ENCODE peak calls at places on chromosomes 11 and 22, in ten cellular contexts. One of them, this sample, is unnamed.

GRCh38 chr11:9090488-9091043 is 833 bp downstream of the SCUBE2 start:
- DNase-seq in SHP77: no peak
- DNase-seq in activated CD4-positive, alpha-beta T cell treated with anti-CD3 and anti-CD28 coated beads, Interleukin-2, amount 50 U/mL, for 1 hour: no peak
- DNase-seq in thoracic aorta: no peak
- DNase-seq in PC-3: no peak
- DNase-seq in stimulated activated CD4-positive, alpha-beta T cell treated with anti-CD3 and anti-CD28 coated beads, Interleukin-4, amount 100 ng/mL, for 1 hour: no peak
- DNase-seq in endothelial cell of umbilical vein: peak; percentile 7
- DNase-seq in tibial nerve: no peak
- DNase-seq in GOT3: no peak
- DNase-seq in MM.1S: no peak
- DNase-seq in this sample: no peak

GRCh38 chr11:103091024-103091423 is 936 bp downstream of the DCUN1D5 start:
- DNase-seq in thoracic aorta: no peak
- DNase-seq in SHP77: no peak
- DNase-seq in activated CD4-positive, alpha-beta T cell treated with anti-CD3 and anti-CD28 coated beads, Interleukin-2, amount 50 U/mL, for 1 hour: no peak
- DNase-seq in GOT3: no peak
- DNase-seq in MM.1S: no peak
- DNase-seq in PC-3: peak; percentile 35
- DNase-seq in tibial nerve: no peak
- DNase-seq in endothelial cell of umbilical vein: peak; percentile 29
- DNase-seq in stimulated activated CD4-positive, alpha-beta T cell treated with anti-CD3 and anti-CD28 coated beads, Interleukin-4, amount 100 ng/mL, for 1 hour: no peak
- DNase-seq in this sample: peak; percentile 18

GRCh38 chr22:48496226-48496845 is 1331.3 kb downstream of the BRD1 start:
- DNase-seq in stimulated activated CD4-positive, alpha-beta T cell treated with anti-CD3 and anti-CD28 coated beads, Interleukin-4, amount 100 ng/mL, for 1 hour: no peak
- DNase-seq in SHP77: no peak
- DNase-seq in GOT3: no peak
- DNase-seq in tibial nerve: no peak
- DNase-seq in PC-3: no peak
- DNase-seq in activated CD4-positive, alpha-beta T cell treated with anti-CD3 and anti-CD28 coated beads, Interleukin-2, amount 50 U/mL, for 1 hour: no peak
- DNase-seq in endothelial cell of umbilical vein: no peak
- DNase-seq in MM.1S: no peak
- DNase-seq in thoracic aorta: no peak
- DNase-seq in this sample: no peak

GRCh38 chr22:21861290-21861848 is 6.1 kb downstream of the MAPK1 start:
- DNase-seq in SHP77: no peak
- DNase-seq in endothelial cell of umbilical vein: no peak
- DNase-seq in PC-3: no peak
- DNase-seq in tibial nerve: no peak
- DNase-seq in activated CD4-positive, alpha-beta T cell treated with anti-CD3 and anti-CD28 coated beads, Interleukin-2, amount 50 U/mL, for 1 hour: no peak
- DNase-seq in stimulated activated CD4-positive, alpha-beta T cell treated with anti-CD3 and anti-CD28 coated beads, Interleukin-4, amount 100 ng/mL, for 1 hour: no peak
- DNase-seq in thoracic aorta: no peak
- DNase-seq in MM.1S: no peak
- DNase-seq in GOT3: no peak
- DNase-seq in this sample: no peak

GRCh38 chr22:22595001-22595835 is 36.2 kb upstream of the PRAME start:
- DNase-seq in SHP77: no peak
- DNase-seq in endothelial cell of umbilical vein: no peak
- DNase-seq in tibial nerve: no peak
- DNase-seq in MM.1S: no peak
- DNase-seq in PC-3: no peak
- DNase-seq in thoracic aorta: no peak
- DNase-seq in GOT3: no peak
- DNase-seq in stimulated activated CD4-positive, alpha-beta T cell treated with anti-CD3 and anti-CD28 coated beads, Interleukin-4, amount 100 ng/mL, for 1 hour: no peak
- DNase-seq in activated CD4-positive, alpha-beta T cell treated with anti-CD3 and anti-CD28 coated beads, Interleukin-2, amount 50 U/mL, for 1 hour: no peak
- DNase-seq in this sample: no peak

GRCh38 chr11:1746516-1746931 is 3.9 kb downstream of the IFITM10 start:
- DNase-seq in activated CD4-positive, alpha-beta T cell treated with anti-CD3 and anti-CD28 coated beads, Interleukin-2, amount 50 U/mL, for 1 hour: no peak
- DNase-seq in SHP77: no peak
- DNase-seq in PC-3: no peak
- DNase-seq in stimulated activated CD4-positive, alpha-beta T cell treated with anti-CD3 and anti-CD28 coated beads, Interleukin-4, amount 100 ng/mL, for 1 hour: no peak
- DNase-seq in endothelial cell of umbilical vein: no peak
- DNase-seq in tibial nerve: no peak
- DNase-seq in thoracic aorta: no peak
- DNase-seq in MM.1S: no peak
- DNase-seq in GOT3: no peak
- DNase-seq in this sample: no peak

GRCh38 chr11:100735949-100736675 is 49.0 kb downstream of the ARHGAP42 start:
- DNase-seq in SHP77: no peak
- DNase-seq in activated CD4-positive, alpha-beta T cell treated with anti-CD3 and anti-CD28 coated beads, Interleukin-2, amount 50 U/mL, for 1 hour: no peak
- DNase-seq in GOT3: no peak
- DNase-seq in endothelial cell of umbilical vein: no peak
- DNase-seq in PC-3: no peak
- DNase-seq in stimulated activated CD4-positive, alpha-beta T cell treated with anti-CD3 and anti-CD28 coated beads, Interleukin-4, amount 100 ng/mL, for 1 hour: no peak
- DNase-seq in thoracic aorta: no peak
- DNase-seq in tibial nerve: no peak
- DNase-seq in MM.1S: peak; percentile 13
- DNase-seq in this sample: no peak

GRCh38 chr22:46748948-46749681 is 11.1 kb upstream of the CERK start:
- DNase-seq in PC-3: peak; percentile 25
- DNase-seq in MM.1S: no peak
- DNase-seq in thoracic aorta: no peak
- DNase-seq in endothelial cell of umbilical vein: peak; percentile 91
- DNase-seq in GOT3: no peak
- DNase-seq in activated CD4-positive, alpha-beta T cell treated with anti-CD3 and anti-CD28 coated beads, Interleukin-2, amount 50 U/mL, for 1 hour: peak; percentile 76
- DNase-seq in tibial nerve: no peak
- DNase-seq in SHP77: no peak
- DNase-seq in stimulated activated CD4-positive, alpha-beta T cell treated with anti-CD3 and anti-CD28 coated beads, Interleukin-4, amount 100 ng/mL, for 1 hour: peak; percentile 41
- DNase-seq in this sample: no peak

GRCh38 chr11:40403321-40403720 is 1056.1 kb downstream of the LRRC4C start:
- DNase-seq in endothelial cell of umbilical vein: no peak
- DNase-seq in SHP77: no peak
- DNase-seq in thoracic aorta: no peak
- DNase-seq in activated CD4-positive, alpha-beta T cell treated with anti-CD3 and anti-CD28 coated beads, Interleukin-2, amount 50 U/mL, for 1 hour: no peak
- DNase-seq in tibial nerve: no peak
- DNase-seq in GOT3: no peak
- DNase-seq in MM.1S: no peak
- DNase-seq in PC-3: peak; percentile 12
- DNase-seq in stimulated activated CD4-positive, alpha-beta T cell treated with anti-CD3 and anti-CD28 coated beads, Interleukin-4, amount 100 ng/mL, for 1 hour: no peak
- DNase-seq in this sample: no peak

GRCh38 chr22:38432264-38432663 is 22.7 kb downstream of the KCNJ4 start:
- DNase-seq in SHP77: no peak
- DNase-seq in stimulated activated CD4-positive, alpha-beta T cell treated with anti-CD3 and anti-CD28 coated beads, Interleukin-4, amount 100 ng/mL, for 1 hour: no peak
- DNase-seq in endothelial cell of umbilical vein: no peak
- DNase-seq in MM.1S: no peak
- DNase-seq in activated CD4-positive, alpha-beta T cell treated with anti-CD3 and anti-CD28 coated beads, Interleukin-2, amount 50 U/mL, for 1 hour: no peak
- DNase-seq in tibial nerve: no peak
- DNase-seq in PC-3: no peak
- DNase-seq in GOT3: no peak
- DNase-seq in thoracic aorta: no peak
- DNase-seq in this sample: no peak

GRCh38 chr11:94511932-94512781 is at the start of gene C11orf97:
- DNase-seq in stimulated activated CD4-positive, alpha-beta T cell treated with anti-CD3 and anti-CD28 coated beads, Interleukin-4, amount 100 ng/mL, for 1 hour: peak; percentile 54
- DNase-seq in MM.1S: peak; percentile 62
- DNase-seq in PC-3: peak; percentile 76
- DNase-seq in endothelial cell of umbilical vein: peak; percentile 49
- DNase-seq in thoracic aorta: no peak
- DNase-seq in GOT3: no peak
- DNase-seq in tibial nerve: peak; percentile 11
- DNase-seq in SHP77: no peak
- DNase-seq in activated CD4-positive, alpha-beta T cell treated with anti-CD3 and anti-CD28 coated beads, Interleukin-2, amount 50 U/mL, for 1 hour: peak; percentile 42
- DNase-seq in this sample: peak; percentile 24

GRCh38 chr11:77473801-77474508 is at the start of gene PAK1:
- DNase-seq in stimulated activated CD4-positive, alpha-beta T cell treated with anti-CD3 and anti-CD28 coated beads, Interleukin-4, amount 100 ng/mL, for 1 hour: peak; percentile 86
- DNase-seq in PC-3: peak; percentile 69
- DNase-seq in thoracic aorta: peak; percentile 36
- DNase-seq in MM.1S: peak; percentile 90
- DNase-seq in tibial nerve: peak; percentile 67
- DNase-seq in GOT3: peak; percentile 7
- DNase-seq in activated CD4-positive, alpha-beta T cell treated with anti-CD3 and anti-CD28 coated beads, Interleukin-2, amount 50 U/mL, for 1 hour: peak; percentile 95
- DNase-seq in endothelial cell of umbilical vein: peak; percentile 49
- DNase-seq in SHP77: peak; percentile 88
- DNase-seq in this sample: peak; percentile 92

GRCh38 chr11:110003426-110003825 is 89.8 kb upstream of the ZC3H12C start:
- DNase-seq in SHP77: no peak
- DNase-seq in stimulated activated CD4-positive, alpha-beta T cell treated with anti-CD3 and anti-CD28 coated beads, Interleukin-4, amount 100 ng/mL, for 1 hour: no peak
- DNase-seq in GOT3: no peak
- DNase-seq in thoracic aorta: no peak
- DNase-seq in PC-3: peak; percentile 82
- DNase-seq in tibial nerve: no peak
- DNase-seq in MM.1S: no peak
- DNase-seq in activated CD4-positive, alpha-beta T cell treated with anti-CD3 and anti-CD28 coated beads, Interleukin-2, amount 50 U/mL, for 1 hour: no peak
- DNase-seq in endothelial cell of umbilical vein: no peak
- DNase-seq in this sample: no peak

GRCh38 chr11:62705401-62705800 is 1.8 kb downstream of the BSCL2 start:
- DNase-seq in PC-3: peak; percentile 43
- DNase-seq in stimulated activated CD4-positive, alpha-beta T cell treated with anti-CD3 and anti-CD28 coated beads, Interleukin-4, amount 100 ng/mL, for 1 hour: no peak
- DNase-seq in thoracic aorta: no peak
- DNase-seq in endothelial cell of umbilical vein: no peak
- DNase-seq in MM.1S: no peak
- DNase-seq in SHP77: peak; percentile 29
- DNase-seq in activated CD4-positive, alpha-beta T cell treated with anti-CD3 and anti-CD28 coated beads, Interleukin-2, amount 50 U/mL, for 1 hour: no peak
- DNase-seq in tibial nerve: no peak
- DNase-seq in GOT3: no peak
- DNase-seq in this sample: no peak

GRCh38 chr11:73275381-73275750 is 3.2 kb downstream of the P2RY6 start:
- DNase-seq in MM.1S: no peak
- DNase-seq in PC-3: no peak
- DNase-seq in activated CD4-positive, alpha-beta T cell treated with anti-CD3 and anti-CD28 coated beads, Interleukin-2, amount 50 U/mL, for 1 hour: no peak
- DNase-seq in GOT3: no peak
- DNase-seq in SHP77: no peak
- DNase-seq in tibial nerve: no peak
- DNase-seq in endothelial cell of umbilical vein: no peak
- DNase-seq in stimulated activated CD4-positive, alpha-beta T cell treated with anti-CD3 and anti-CD28 coated beads, Interleukin-4, amount 100 ng/mL, for 1 hour: no peak
- DNase-seq in thoracic aorta: no peak
- DNase-seq in this sample: no peak

GRCh38 chr22:36422287-36423014 is 34.7 kb upstream of the MYH9 start:
- DNase-seq in GOT3: no peak
- DNase-seq in activated CD4-positive, alpha-beta T cell treated with anti-CD3 and anti-CD28 coated beads, Interleukin-2, amount 50 U/mL, for 1 hour: no peak
- DNase-seq in SHP77: no peak
- DNase-seq in PC-3: no peak
- DNase-seq in MM.1S: no peak
- DNase-seq in endothelial cell of umbilical vein: no peak
- DNase-seq in tibial nerve: no peak
- DNase-seq in stimulated activated CD4-positive, alpha-beta T cell treated with anti-CD3 and anti-CD28 coated beads, Interleukin-4, amount 100 ng/mL, for 1 hour: no peak
- DNase-seq in thoracic aorta: no peak
- DNase-seq in this sample: no peak

GRCh38 chr22:40055143-40055926 is 60.6 kb downstream of the FAM83F start:
- DNase-seq in activated CD4-positive, alpha-beta T cell treated with anti-CD3 and anti-CD28 coated beads, Interleukin-2, amount 50 U/mL, for 1 hour: no peak
- DNase-seq in SHP77: no peak
- DNase-seq in stimulated activated CD4-positive, alpha-beta T cell treated with anti-CD3 and anti-CD28 coated beads, Interleukin-4, amount 100 ng/mL, for 1 hour: no peak
- DNase-seq in thoracic aorta: no peak
- DNase-seq in GOT3: no peak
- DNase-seq in MM.1S: peak; percentile 60
- DNase-seq in tibial nerve: no peak
- DNase-seq in endothelial cell of umbilical vein: peak; percentile 37
- DNase-seq in PC-3: no peak
- DNase-seq in this sample: no peak

GRCh38 chr11:65617990-65618751 is 2.6 kb downstream of the PCNX3 start:
- DNase-seq in PC-3: no peak
- DNase-seq in GOT3: no peak
- DNase-seq in SHP77: no peak
- DNase-seq in endothelial cell of umbilical vein: no peak
- DNase-seq in tibial nerve: no peak
- DNase-seq in activated CD4-positive, alpha-beta T cell treated with anti-CD3 and anti-CD28 coated beads, Interleukin-2, amount 50 U/mL, for 1 hour: no peak
- DNase-seq in thoracic aorta: no peak
- DNase-seq in stimulated activated CD4-positive, alpha-beta T cell treated with anti-CD3 and anti-CD28 coated beads, Interleukin-4, amount 100 ng/mL, for 1 hour: no peak
- DNase-seq in MM.1S: no peak
- DNase-seq in this sample: no peak

GRCh38 chr11:2919837-2920236 is 9.4 kb downstream of the PHLDA2 start:
- DNase-seq in thoracic aorta: no peak
- DNase-seq in SHP77: no peak
- DNase-seq in tibial nerve: no peak
- DNase-seq in stimulated activated CD4-positive, alpha-beta T cell treated with anti-CD3 and anti-CD28 coated beads, Interleukin-4, amount 100 ng/mL, for 1 hour: no peak
- DNase-seq in MM.1S: no peak
- DNase-seq in activated CD4-positive, alpha-beta T cell treated with anti-CD3 and anti-CD28 coated beads, Interleukin-2, amount 50 U/mL, for 1 hour: no peak
- DNase-seq in PC-3: no peak
- DNase-seq in endothelial cell of umbilical vein: no peak
- DNase-seq in GOT3: no peak
- DNase-seq in this sample: no peak